ENCODE peak calls at places on chromosome 22, in seven cellular contexts. U is cardiac fibroblast, Q is HCT116, F is heart left ventricle, O is kidney epithelial cell, X is IMR-90, D is psoas muscle. Z is an unnamed sample.

GRCh38 chr22:29695129-29695926 is 24.5 kb upstream of the CABP7 start:
- DNase-seq in Q (no peak), X (no peak), O (no peak), F (no peak), D (peak), U (no peak), Z (no peak)

GRCh38 chr22:26436903-26437515 is 7.9 kb downstream of the ASPHD2 start:
- DNase-seq in D (no peak), U (peak), Q (no peak), O (no peak), F (no peak), X (no peak), Z (peak)

GRCh38 chr22:26708256-26709009 is 51.0 kb downstream of the MIAT start:
- DNase-seq in D (no peak), X (no peak), F (no peak), O (no peak), U (no peak), Q (no peak), Z (no peak)

GRCh38 chr22:32204856-32205722 is at the start of gene RFPL2:
- DNase-seq in O (no peak), U (peak), X (peak), Q (peak), F (no peak), D (no peak), Z (peak)

GRCh38 chr22:19980766-19981165 is 35.9 kb downstream of the ARVCF start:
- DNase-seq in D (no peak), X (no peak), O (no peak), U (no peak), Q (no peak), F (no peak), Z (no peak)

GRCh38 chr22:20212754-20213699 is 55.1 kb downstream of the RTN4R start:
- DNase-seq in F (no peak), D (no peak), Q (no peak), X (no peak), O (no peak), U (no peak), Z (no peak)

GRCh38 chr22:26885441-26886261 is 228.3 kb downstream of the MIAT start:
- DNase-seq in X (no peak), U (no peak), F (no peak), O (no peak), Q (no peak), D (no peak), Z (no peak)

GRCh38 chr22:17930455-17931313 is 93.7 kb downstream of the MICAL3 start:
- DNase-seq in O (no peak), Q (no peak), X (no peak), D (no peak), U (no peak), F (no peak), Z (no peak)

GRCh38 chr22:27151407-27151806 is 494.0 kb downstream of the MIAT start:
- DNase-seq in U (no peak), X (no peak), F (no peak), O (no peak), Q (no peak), D (no peak), Z (no peak)

GRCh38 chr22:37343343-37343742 is 61.0 kb downstream of the CYTH4 start:
- DNase-seq in X (no peak), U (no peak), Q (no peak), F (no peak), O (no peak), D (no peak), Z (no peak)

GRCh38 chr22:41517172-41518047 is 26.9 kb downstream of the POLR3H start:
- DNase-seq in O (peak), Q (no peak), D (peak), F (peak), U (peak), X (peak), Z (no peak)

GRCh38 chr22:27801616-27802388 is at the start of gene MN1:
- DNase-seq in U (peak), F (peak), Q (no peak), X (peak), D (peak), O (no peak), Z (no peak)

GRCh38 chr22:31995807-31996206 is 47.3 kb upstream of the SLC5A1 start:
- DNase-seq in X (no peak), U (no peak), O (no peak), D (no peak), F (no peak), Q (no peak), Z (no peak)

GRCh38 chr22:50498322-50498861 is 9.1 kb downstream of the LMF2 start:
- DNase-seq in U (peak), O (no peak), X (peak), Q (peak), D (no peak), F (no peak), Z (no peak)

GRCh38 chr22:21632237-21632895 is at the start of gene CCDC116:
- DNase-seq in U (no peak), F (no peak), Q (no peak), X (no peak), O (no peak), D (peak), Z (no peak)

GRCh38 chr22:41239443-41240128 is 1.1 kb downstream of the CHADL start:
- DNase-seq in X (no peak), U (no peak), D (no peak), F (no peak), Q (no peak), O (no peak), Z (no peak)

GRCh38 chr22:21042978-21043855 is 2.5 kb upstream of the LRRC74B start:
- DNase-seq in O (no peak), Q (no peak), D (peak), U (no peak), X (no peak), F (no peak), Z (no peak)

GRCh38 chr22:24706050-24706449 is 68.5 kb downstream of the PIWIL3 start:
- DNase-seq in Q (no peak), O (no peak), X (no peak), U (no peak), D (no peak), F (no peak), Z (no peak)

GRCh38 chr22:37701121-37701786 is 4.4 kb downstream of the TRIOBP start:
- DNase-seq in D (no peak), F (no peak), X (peak), Q (no peak), O (no peak), U (peak), Z (no peak)

GRCh38 chr22:24190566-24191208 is 9.4 kb downstream of the SUSD2 start:
- DNase-seq in O (no peak), Q (no peak), F (no peak), D (peak), U (peak), X (no peak), Z (no peak)

GRCh38 chr22:37623075-37624016 is 14.7 kb downstream of the GGA1 start:
- DNase-seq in D (peak), Q (no peak), X (peak), O (no peak), U (peak), F (no peak), Z (no peak)

GRCh38 chr22:38338772-38339379 is 21.6 kb upstream of the CSNK1E start:
- DNase-seq in X (no peak), U (no peak), F (no peak), D (peak), Q (no peak), O (no peak), Z (no peak)

GRCh38 chr22:31153357-31153756 is 6.6 kb upstream of the RNF185 start:
- DNase-seq in O (no peak), D (no peak), F (no peak), X (no peak), Q (no peak), U (no peak), Z (no peak)

GRCh38 chr22:45428391-45429385 is 15.2 kb downstream of the RIBC2 start:
- DNase-seq in X (no peak), Q (no peak), O (no peak), D (peak), F (no peak), U (no peak), Z (no peak)

GRCh38 chr22:45429424-45429823 is 15.9 kb downstream of the RIBC2 start:
- DNase-seq in F (no peak), X (no peak), D (peak), O (no peak), U (no peak), Q (no peak), Z (no peak)

GRCh38 chr22:45427114-45427513 is 13.6 kb downstream of the RIBC2 start:
- DNase-seq in Q (no peak), U (no peak), X (no peak), F (no peak), O (no peak), D (no peak), Z (no peak)

GRCh38 chr22:45430871-45431270 is 17.4 kb downstream of the RIBC2 start:
- DNase-seq in O (no peak), U (no peak), D (peak), F (no peak), Q (no peak), X (no peak), Z (no peak)

DNA sequence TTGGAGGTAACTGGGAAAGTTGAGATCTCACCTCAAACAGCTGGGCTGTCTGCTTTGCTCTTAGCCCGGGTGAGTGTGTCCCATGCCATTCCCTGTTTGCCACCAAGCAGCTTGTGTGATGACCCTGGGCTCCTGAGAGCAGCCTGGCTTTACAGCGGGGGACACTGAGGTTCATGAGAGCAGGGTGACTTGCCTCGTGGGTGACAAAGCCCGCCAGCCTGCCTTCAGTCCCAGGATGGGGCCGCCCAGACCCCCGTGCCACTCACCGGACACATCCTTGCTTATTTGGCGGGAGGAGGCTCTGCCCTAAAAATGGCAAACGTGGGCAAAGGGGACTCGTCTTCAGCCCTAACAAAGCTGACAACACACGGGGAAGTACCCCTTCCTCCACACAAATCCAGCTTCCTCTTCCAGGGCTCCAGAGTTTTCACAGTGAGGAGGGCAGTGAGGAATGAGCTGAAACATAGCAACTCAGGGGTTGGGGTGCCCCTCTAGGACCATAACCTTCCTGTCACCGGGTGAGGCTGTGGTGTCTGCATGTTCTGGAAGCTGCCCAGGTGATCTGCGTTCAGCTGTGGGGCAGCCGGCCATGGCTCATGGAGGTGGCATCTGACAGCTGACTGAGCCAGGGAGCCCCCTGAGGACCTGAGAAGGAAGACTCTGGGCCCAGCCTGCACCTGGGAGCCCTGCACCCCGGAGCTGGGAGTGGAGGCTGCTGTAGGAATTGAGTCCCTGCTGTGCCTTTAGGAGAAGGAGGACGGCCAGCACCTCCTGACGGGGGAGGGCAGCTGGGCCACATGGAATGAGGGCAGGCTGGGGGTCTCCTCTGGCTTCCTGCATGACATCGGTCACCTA is 16.7 kb downstream of the RIBC2 start:
- DNase-seq in U (no peak), F (no peak), X (no peak), O (no peak), Q (no peak), D (peak), Z (no peak)
- H3K4me3 ChIP-seq in U (no peak), F (no peak), X (no peak), O (no peak), Q (no peak), D (no peak), Z (no peak)

GRCh38 chr22:45413368-45414211 is at the start of the genes RIBC2 and SMC1B:
- DNase-seq in U (peak), Q (peak), O (peak), X (peak), F (peak), D (peak), Z (no peak)
- TF ChIP-seq CTCF in U (no peak), Q (no peak), O (no peak), X (no peak), F (no peak), D (no peak), Z (no peak)

DNA sequence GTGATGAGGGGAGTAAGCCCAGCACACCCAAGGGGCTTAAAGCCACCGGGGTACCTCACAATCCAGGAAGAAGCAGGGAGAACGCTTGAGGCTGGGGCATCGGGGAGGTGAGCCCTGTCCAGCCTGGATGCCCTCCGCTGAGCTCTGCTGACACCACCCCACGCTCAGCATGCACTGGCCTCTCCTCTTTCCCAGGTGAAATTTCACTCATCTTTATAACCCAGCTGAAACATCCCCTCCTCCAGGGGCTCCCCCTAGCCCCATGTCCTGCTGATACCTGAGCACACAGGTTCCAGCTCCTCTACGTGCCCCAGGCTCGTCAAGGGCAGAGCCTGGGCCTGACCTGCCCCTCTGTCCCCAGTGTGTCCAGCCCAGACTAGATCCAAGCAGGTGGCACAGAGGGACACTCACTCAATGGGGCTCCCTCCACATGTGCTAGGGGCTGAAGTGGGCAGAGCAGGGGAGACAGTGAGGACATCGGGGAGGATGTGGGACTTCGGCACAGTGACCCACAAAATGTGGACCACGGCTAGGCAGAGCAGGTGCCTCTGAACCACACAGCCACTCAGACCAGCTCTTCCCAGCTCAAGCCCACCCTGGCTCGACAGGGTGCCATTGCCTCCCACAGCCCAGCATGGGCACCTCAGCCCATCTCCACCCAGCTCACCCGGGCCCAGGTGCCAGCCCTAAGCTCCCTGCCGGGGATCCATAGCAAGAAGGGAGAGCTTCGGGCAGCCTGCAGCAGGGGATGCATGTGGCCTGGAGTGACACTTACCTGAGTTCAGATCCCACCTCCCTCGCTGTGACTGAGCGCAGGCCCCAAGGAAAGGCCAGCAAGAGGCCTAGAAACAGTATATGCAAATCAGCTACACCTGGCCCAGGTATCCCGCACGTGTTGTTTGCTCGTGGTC is 46.7 kb upstream of the RTL6 start:
- DNase-seq in X (no peak), O (no peak), Q (no peak), F (no peak), U (no peak), D (no peak), Z (no peak)
- H3K4me3 ChIP-seq in X (no peak), O (no peak), Q (no peak), F (no peak), U (no peak), D (no peak), Z (no peak)

DNA sequence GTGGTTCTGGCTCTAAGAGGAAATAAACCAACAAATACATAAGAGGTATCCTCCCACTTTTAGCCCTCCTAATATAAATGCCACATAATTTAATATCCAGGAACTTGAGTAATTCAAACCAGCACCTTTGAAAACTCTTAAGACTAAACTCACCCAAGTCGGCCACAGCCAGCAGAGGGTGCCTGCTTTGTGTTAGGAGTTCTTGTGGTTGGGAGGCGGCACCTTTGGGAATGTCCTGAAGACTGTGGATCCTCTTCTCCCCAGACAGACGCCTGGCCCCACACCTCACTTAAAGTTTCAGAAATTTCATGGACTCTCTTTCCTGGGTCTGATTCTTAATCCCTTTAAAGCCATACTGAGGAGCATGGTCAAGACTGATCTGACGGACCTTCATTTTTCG is 169.0 kb downstream of the TBC1D22A start:
- DNase-seq in O (no peak), X (no peak), U (peak), Q (peak), F (no peak), D (no peak), Z (no peak)
- TF ChIP-seq CTCF in O (peak), X (peak), U (no peak), Q (peak), F (no peak), D (no peak), Z (peak)

GRCh38 chr22:18970180-18970947 is 34.3 kb upstream of the PRODH start:
- DNase-seq in F (no peak), Q (no peak), X (no peak), U (no peak), D (peak), O (no peak), Z (no peak)
- H3K4me3 ChIP-seq in F (peak), Q (peak), X (peak), U (peak), D (peak), O (peak), Z (peak)